ENCODE peak calls at places on chromosome 5, in four cellular contexts. One of them, this sample, is unnamed.

GRCh38 chr5:177070536-177071191 is 16.1 kb upstream of the FGFR4 start:
- DNase-seq in fibroblast of the conjunctiva: no peak
- DNase-seq in aorta: no peak
- DNase-seq in stimulated activated CD8-positive, alpha-beta memory T cell treated with anti-CD3 and anti-CD28 coated beads, Interleukin-7, amount 100 ng/mL, for 48 hours: no peak
- DNase-seq in this sample: no peak

GRCh38 chr5:119330367-119331183 is 25.2 kb upstream of the TNFAIP8 start:
- DNase-seq in fibroblast of the conjunctiva: no peak
- DNase-seq in aorta: no peak
- DNase-seq in stimulated activated CD8-positive, alpha-beta memory T cell treated with anti-CD3 and anti-CD28 coated beads, Interleukin-7, amount 100 ng/mL, for 48 hours: no peak
- DNase-seq in this sample: no peak

GRCh38 chr5:123875444-123876264 is 363.7 kb downstream of the CSNK1G3 start:
- DNase-seq in fibroblast of the conjunctiva: no peak
- DNase-seq in aorta: no peak
- DNase-seq in stimulated activated CD8-positive, alpha-beta memory T cell treated with anti-CD3 and anti-CD28 coated beads, Interleukin-7, amount 100 ng/mL, for 48 hours: no peak
- DNase-seq in this sample: no peak

GRCh38 chr5:6829150-6829784 is 116.0 kb downstream of the TENT4A start:
- DNase-seq in fibroblast of the conjunctiva: no peak
- DNase-seq in aorta: no peak
- DNase-seq in stimulated activated CD8-positive, alpha-beta memory T cell treated with anti-CD3 and anti-CD28 coated beads, Interleukin-7, amount 100 ng/mL, for 48 hours: peak
- DNase-seq in this sample: no peak

GRCh38 chr5:173535166-173535975 is 81.1 kb downstream of the BOD1 start:
- DNase-seq in fibroblast of the conjunctiva: no peak
- DNase-seq in aorta: no peak
- DNase-seq in stimulated activated CD8-positive, alpha-beta memory T cell treated with anti-CD3 and anti-CD28 coated beads, Interleukin-7, amount 100 ng/mL, for 48 hours: no peak
- DNase-seq in this sample: no peak

GRCh38 chr5:73338201-73339126 is 110.1 kb downstream of the FOXD1 start:
- DNase-seq in fibroblast of the conjunctiva: peak
- DNase-seq in aorta: no peak
- DNase-seq in stimulated activated CD8-positive, alpha-beta memory T cell treated with anti-CD3 and anti-CD28 coated beads, Interleukin-7, amount 100 ng/mL, for 48 hours: no peak
- DNase-seq in this sample: no peak

GRCh38 chr5:157761690-157762611 is 18.4 kb downstream of the LSM11 start:
- DNase-seq in fibroblast of the conjunctiva: peak
- DNase-seq in aorta: no peak
- DNase-seq in stimulated activated CD8-positive, alpha-beta memory T cell treated with anti-CD3 and anti-CD28 coated beads, Interleukin-7, amount 100 ng/mL, for 48 hours: no peak
- DNase-seq in this sample: peak

GRCh38 chr5:141186897-141187512 is at the start of gene PCDHB9:
- DNase-seq in fibroblast of the conjunctiva: no peak
- DNase-seq in aorta: no peak
- DNase-seq in stimulated activated CD8-positive, alpha-beta memory T cell treated with anti-CD3 and anti-CD28 coated beads, Interleukin-7, amount 100 ng/mL, for 48 hours: no peak
- DNase-seq in this sample: peak

GRCh38 chr5:55407059-55407684 is 99.4 kb downstream of the MTREX start:
- DNase-seq in fibroblast of the conjunctiva: peak
- DNase-seq in aorta: no peak
- DNase-seq in stimulated activated CD8-positive, alpha-beta memory T cell treated with anti-CD3 and anti-CD28 coated beads, Interleukin-7, amount 100 ng/mL, for 48 hours: no peak
- DNase-seq in this sample: peak

GRCh38 chr5:149362541-149362940 is 4.7 kb downstream of the PCYOX1L start:
- DNase-seq in fibroblast of the conjunctiva: no peak
- DNase-seq in aorta: no peak
- DNase-seq in stimulated activated CD8-positive, alpha-beta memory T cell treated with anti-CD3 and anti-CD28 coated beads, Interleukin-7, amount 100 ng/mL, for 48 hours: no peak
- DNase-seq in this sample: no peak

GRCh38 chr5:113451797-113452196 is 17.0 kb upstream of the TSSK1B start:
- DNase-seq in fibroblast of the conjunctiva: no peak
- DNase-seq in aorta: no peak
- DNase-seq in stimulated activated CD8-positive, alpha-beta memory T cell treated with anti-CD3 and anti-CD28 coated beads, Interleukin-7, amount 100 ng/mL, for 48 hours: no peak
- DNase-seq in this sample: no peak

GRCh38 chr5:68749648-68750047 is 344.2 kb upstream of the SLC30A5 start:
- DNase-seq in fibroblast of the conjunctiva: no peak
- DNase-seq in aorta: no peak
- DNase-seq in stimulated activated CD8-positive, alpha-beta memory T cell treated with anti-CD3 and anti-CD28 coated beads, Interleukin-7, amount 100 ng/mL, for 48 hours: no peak
- DNase-seq in this sample: peak

GRCh38 chr5:114174131-114174530 is 187.7 kb upstream of the KCNN2 start:
- DNase-seq in fibroblast of the conjunctiva: no peak
- DNase-seq in aorta: no peak
- DNase-seq in stimulated activated CD8-positive, alpha-beta memory T cell treated with anti-CD3 and anti-CD28 coated beads, Interleukin-7, amount 100 ng/mL, for 48 hours: no peak
- DNase-seq in this sample: no peak

GRCh38 chr5:7926296-7926695 is 57.3 kb downstream of the MTRR start:
- DNase-seq in fibroblast of the conjunctiva: peak
- DNase-seq in aorta: no peak
- DNase-seq in stimulated activated CD8-positive, alpha-beta memory T cell treated with anti-CD3 and anti-CD28 coated beads, Interleukin-7, amount 100 ng/mL, for 48 hours: no peak
- DNase-seq in this sample: no peak

GRCh38 chr5:135095871-135096270 is 61.8 kb upstream of the PITX1 start:
- DNase-seq in fibroblast of the conjunctiva: no peak
- DNase-seq in aorta: no peak
- DNase-seq in stimulated activated CD8-positive, alpha-beta memory T cell treated with anti-CD3 and anti-CD28 coated beads, Interleukin-7, amount 100 ng/mL, for 48 hours: no peak
- DNase-seq in this sample: no peak

GRCh38 chr5:33032161-33033085 is 321.3 kb downstream of the NPR3 start:
- DNase-seq in fibroblast of the conjunctiva: peak
- DNase-seq in aorta: no peak
- DNase-seq in stimulated activated CD8-positive, alpha-beta memory T cell treated with anti-CD3 and anti-CD28 coated beads, Interleukin-7, amount 100 ng/mL, for 48 hours: no peak
- DNase-seq in this sample: no peak

GRCh38 chr5:178304016-178304415 is 71.4 kb upstream of the PHYKPL start:
- DNase-seq in fibroblast of the conjunctiva: no peak
- DNase-seq in aorta: no peak
- DNase-seq in stimulated activated CD8-positive, alpha-beta memory T cell treated with anti-CD3 and anti-CD28 coated beads, Interleukin-7, amount 100 ng/mL, for 48 hours: no peak
- DNase-seq in this sample: no peak

GRCh38 chr5:111083323-111083722 is 8.8 kb upstream of the WDR36 start:
- DNase-seq in fibroblast of the conjunctiva: no peak
- DNase-seq in aorta: no peak
- DNase-seq in stimulated activated CD8-positive, alpha-beta memory T cell treated with anti-CD3 and anti-CD28 coated beads, Interleukin-7, amount 100 ng/mL, for 48 hours: no peak
- DNase-seq in this sample: no peak

GRCh38 chr5:83084336-83084735 is 7.0 kb downstream of the XRCC4 start:
- DNase-seq in fibroblast of the conjunctiva: no peak
- DNase-seq in aorta: no peak
- DNase-seq in stimulated activated CD8-positive, alpha-beta memory T cell treated with anti-CD3 and anti-CD28 coated beads, Interleukin-7, amount 100 ng/mL, for 48 hours: no peak
- DNase-seq in this sample: no peak

GRCh38 chr5:106241409-106241808 is 1429.3 kb downstream of the EFNA5 start:
- DNase-seq in fibroblast of the conjunctiva: no peak
- DNase-seq in aorta: no peak
- DNase-seq in stimulated activated CD8-positive, alpha-beta memory T cell treated with anti-CD3 and anti-CD28 coated beads, Interleukin-7, amount 100 ng/mL, for 48 hours: no peak
- DNase-seq in this sample: no peak

GRCh38 chr5:76472338-76473336 is 69.6 kb downstream of the IQGAP2 start:
- DNase-seq in fibroblast of the conjunctiva: no peak
- DNase-seq in aorta: no peak
- DNase-seq in stimulated activated CD8-positive, alpha-beta memory T cell treated with anti-CD3 and anti-CD28 coated beads, Interleukin-7, amount 100 ng/mL, for 48 hours: no peak
- DNase-seq in this sample: no peak

GRCh38 chr5:131209506-131210191 is 38.9 kb downstream of the LYRM7 start:
- DNase-seq in fibroblast of the conjunctiva: no peak
- DNase-seq in aorta: peak
- DNase-seq in stimulated activated CD8-positive, alpha-beta memory T cell treated with anti-CD3 and anti-CD28 coated beads, Interleukin-7, amount 100 ng/mL, for 48 hours: peak
- DNase-seq in this sample: peak

GRCh38 chr5:31064215-31064614 is 129.3 kb upstream of the CDH6 start:
- DNase-seq in fibroblast of the conjunctiva: no peak
- DNase-seq in aorta: no peak
- DNase-seq in stimulated activated CD8-positive, alpha-beta memory T cell treated with anti-CD3 and anti-CD28 coated beads, Interleukin-7, amount 100 ng/mL, for 48 hours: no peak
- DNase-seq in this sample: no peak

GRCh38 chr5:144549580-144549979 is 378.9 kb downstream of the KCTD16 start:
- DNase-seq in fibroblast of the conjunctiva: peak
- DNase-seq in aorta: peak
- DNase-seq in stimulated activated CD8-positive, alpha-beta memory T cell treated with anti-CD3 and anti-CD28 coated beads, Interleukin-7, amount 100 ng/mL, for 48 hours: no peak
- DNase-seq in this sample: no peak

GRCh38 chr5:131595088-131596033 is 39.7 kb downstream of the RAPGEF6 start:
- DNase-seq in fibroblast of the conjunctiva: no peak
- DNase-seq in aorta: no peak
- DNase-seq in stimulated activated CD8-positive, alpha-beta memory T cell treated with anti-CD3 and anti-CD28 coated beads, Interleukin-7, amount 100 ng/mL, for 48 hours: no peak
- DNase-seq in this sample: no peak

GRCh38 chr5:41772071-41772470 is 98.2 kb downstream of the OXCT1 start:
- DNase-seq in fibroblast of the conjunctiva: no peak
- DNase-seq in aorta: no peak
- DNase-seq in stimulated activated CD8-positive, alpha-beta memory T cell treated with anti-CD3 and anti-CD28 coated beads, Interleukin-7, amount 100 ng/mL, for 48 hours: no peak
- DNase-seq in this sample: no peak

GRCh38 chr5:33524476-33524875 is 83.7 kb downstream of the TARS1 start:
- DNase-seq in fibroblast of the conjunctiva: peak
- DNase-seq in aorta: no peak
- DNase-seq in stimulated activated CD8-positive, alpha-beta memory T cell treated with anti-CD3 and anti-CD28 coated beads, Interleukin-7, amount 100 ng/mL, for 48 hours: no peak
- DNase-seq in this sample: no peak

GRCh38 chr5:78586251-78586650 is 62.3 kb downstream of the LHFPL2 start:
- DNase-seq in fibroblast of the conjunctiva: peak
- DNase-seq in aorta: peak
- DNase-seq in stimulated activated CD8-positive, alpha-beta memory T cell treated with anti-CD3 and anti-CD28 coated beads, Interleukin-7, amount 100 ng/mL, for 48 hours: no peak
- DNase-seq in this sample: peak

GRCh38 chr5:891117-891836 is 1.3 kb downstream of the BRD9 start:
- DNase-seq in fibroblast of the conjunctiva: no peak
- DNase-seq in aorta: no peak
- DNase-seq in stimulated activated CD8-positive, alpha-beta memory T cell treated with anti-CD3 and anti-CD28 coated beads, Interleukin-7, amount 100 ng/mL, for 48 hours: no peak
- DNase-seq in this sample: no peak

GRCh38 chr5:54829102-54829501 is 156.3 kb downstream of the ESM1 start:
- DNase-seq in fibroblast of the conjunctiva: no peak
- DNase-seq in aorta: no peak
- DNase-seq in stimulated activated CD8-positive, alpha-beta memory T cell treated with anti-CD3 and anti-CD28 coated beads, Interleukin-7, amount 100 ng/mL, for 48 hours: no peak
- DNase-seq in this sample: no peak

GRCh38 chr5:171537463-171537862 is 118.0 kb downstream of the FGF18 start:
- DNase-seq in fibroblast of the conjunctiva: no peak
- DNase-seq in aorta: no peak
- DNase-seq in stimulated activated CD8-positive, alpha-beta memory T cell treated with anti-CD3 and anti-CD28 coated beads, Interleukin-7, amount 100 ng/mL, for 48 hours: no peak
- DNase-seq in this sample: no peak

GRCh38 chr5:59174248-59174844 is 591.5 kb downstream of the RAB3C start:
- DNase-seq in fibroblast of the conjunctiva: peak
- DNase-seq in aorta: no peak
- DNase-seq in stimulated activated CD8-positive, alpha-beta memory T cell treated with anti-CD3 and anti-CD28 coated beads, Interleukin-7, amount 100 ng/mL, for 48 hours: no peak
- DNase-seq in this sample: peak

This sample was measured in AML-193.